ENCODE peak calls at places on chromosomes 7 and 10, in nine cellular contexts. P is neural progenitor cell, B is cardiac fibroblast, R is tibial artery, Y is fibroblast of mammary gland, A is fibroblast of lung, U is progenitor cell of endocrine pancreas, Z is lower lobe of right lung, S is osteoblast. D is an unnamed sample.

GRCh38 chr7:25976630-25977029 is 175.4 kb upstream of the NFE2L3 start:
- DNase-seq in P (no peak), B (no peak), R (no peak), Y (no peak), A (no peak), U (no peak), Z (no peak), S (no peak), D (no peak)

GRCh38 chr10:73097305-73097670 is 622 bp upstream of the P4HA1 start:
- DNase-seq in P (no peak), B (no peak), R (no peak), Y (no peak), A (no peak), U (no peak), Z (no peak), S (no peak), D (no peak)

GRCh38 chr7:80014507-80014906 is 120.1 kb upstream of the GNAI1 start:
- DNase-seq in P (peak; percentile 6), B (peak; percentile 59), R (no peak), Y (peak; percentile 84), A (peak; percentile 70), U (no peak), Z (no peak), S (no peak), D (no peak)

GRCh38 chr10:6050801-6051445 is 11.2 kb downstream of the IL2RA start:
- DNase-seq in P (no peak), B (peak; percentile 68), R (peak; percentile 69), Y (peak; percentile 65), A (peak; percentile 71), U (no peak), Z (peak; percentile 74), S (peak; percentile 68), D (peak; percentile 34)

GRCh38 chr10:2019281-2019680 is 282.0 kb upstream of the ADARB2 start:
- DNase-seq in P (no peak), B (no peak), R (no peak), Y (no peak), A (no peak), U (no peak), Z (no peak), S (no peak), D (no peak)

GRCh38 chr7:54141565-54141964 is 400.6 kb upstream of the VSTM2A start:
- DNase-seq in P (no peak), B (no peak), R (no peak), Y (no peak), A (no peak), U (no peak), Z (no peak), S (no peak), D (no peak)

GRCh38 chr10:122669842-122670241 is 29.8 kb downstream of the C10orf120 start:
- DNase-seq in P (peak; percentile 28), B (no peak), R (no peak), Y (no peak), A (no peak), U (no peak), Z (no peak), S (no peak), D (no peak)

GRCh38 chr10:78763651-78764395 is 304.9 kb upstream of the ZMIZ1 start:
- DNase-seq in P (no peak), B (no peak), R (no peak), Y (no peak), A (peak; percentile 22), U (no peak), Z (no peak), S (peak; percentile 71), D (no peak)

GRCh38 chr7:7567898-7568531 is 1.3 kb downstream of the MIOS start:
- DNase-seq in P (no peak), B (no peak), R (no peak), Y (no peak), A (no peak), U (no peak), Z (no peak), S (peak; percentile 52), D (no peak)

GRCh38 chr10:95782274-95782830 is 26.4 kb downstream of the ENTPD1 start:
- DNase-seq in P (no peak), B (no peak), R (no peak), Y (no peak), A (no peak), U (no peak), Z (no peak), S (no peak), D (no peak)

GRCh38 chr7:56810466-56810865 is 321.8 kb downstream of the ZNF479 start:
- DNase-seq in P (no peak), B (no peak), R (no peak), Y (no peak), A (no peak), U (no peak), Z (no peak), S (no peak), D (no peak)

GRCh38 chr7:56811081-56811480 is 321.2 kb downstream of the ZNF479 start:
- DNase-seq in P (no peak), B (no peak), R (no peak), Y (no peak), A (no peak), U (no peak), Z (no peak), S (peak; percentile 37), D (no peak)
- TF ChIP-seq CTCF in P (no peak), B (no peak), R (no peak), Y (no peak), A (no peak), U (no peak), Z (no peak), S (no peak), D (no peak)

DNA sequence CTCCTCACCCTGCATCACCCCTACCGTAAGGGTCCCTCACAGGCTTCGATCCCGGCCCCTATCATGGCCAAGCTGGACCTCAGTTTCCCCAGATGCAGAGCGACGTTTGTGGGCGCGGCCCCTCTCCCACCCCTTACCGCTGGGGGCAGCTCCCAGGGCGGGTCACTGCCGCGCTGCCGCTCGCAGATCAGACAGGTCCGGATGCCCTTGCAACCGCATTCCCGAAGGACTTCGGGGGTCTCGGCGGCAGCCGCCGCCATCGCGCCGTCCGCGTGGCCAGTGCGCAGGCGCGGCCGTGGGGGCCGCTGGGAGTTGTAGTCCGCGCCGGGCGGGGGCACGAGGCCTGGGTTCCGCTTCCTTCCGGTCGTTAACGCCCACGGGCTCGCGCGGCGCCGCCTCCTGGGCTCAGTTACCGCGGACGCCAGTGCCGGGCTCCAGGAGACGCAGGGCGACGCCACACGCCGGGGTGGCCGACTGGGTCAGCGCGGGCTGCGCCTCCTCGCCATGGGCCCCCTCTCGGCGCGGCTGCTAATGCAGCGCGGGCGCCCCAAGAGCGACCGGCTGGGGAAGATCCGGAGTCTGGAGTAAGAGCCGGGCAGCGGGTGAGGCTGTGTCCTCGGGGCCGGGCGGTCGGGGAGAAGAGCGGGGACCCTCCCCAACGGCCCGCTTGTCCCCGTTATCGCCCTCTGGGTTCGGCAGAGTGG is at the start of the genes ALKBH4 and LRWD1:
- DNase-seq in P (peak; percentile 96), B (peak; percentile 94), R (peak; percentile 92), Y (peak; percentile 86), A (peak; percentile 87), U (peak; percentile 92), Z (peak; percentile 98), S (peak; percentile 100), D (peak; percentile 87)
- TF ChIP-seq CTCF in P (peak; percentile 33), B (no peak), R (no peak), Y (no peak), A (peak; percentile 1), U (peak; percentile 34), Z (peak; percentile 17), S (no peak), D (peak; percentile 47)

GRCh38 chr10:31321396-31321941 is 2.5 kb downstream of the ZEB1 start:
- DNase-seq in P (peak; percentile 11), B (peak; percentile 31), R (no peak), Y (peak; percentile 27), A (peak; percentile 35), U (no peak), Z (no peak), S (no peak), D (no peak)

GRCh38 chr10:31320598-31321211 is 1.7 kb downstream of the ZEB1 start:
- DNase-seq in P (peak; percentile 70), B (peak; percentile 63), R (peak; percentile 67), Y (peak; percentile 48), A (peak; percentile 55), U (no peak), Z (no peak), S (peak; percentile 85), D (peak; percentile 17)

GRCh38 chr10:31318854-31319601 is at the start of gene ZEB1:
- DNase-seq in P (peak; percentile 97), B (peak; percentile 96), R (peak; percentile 91), Y (peak; percentile 92), A (peak; percentile 94), U (peak; percentile 75), Z (peak; percentile 86), S (peak; percentile 91), D (peak; percentile 84)

GRCh38 chr10:31319602-31320178 is 674 bp downstream of the ZEB1 start:
- DNase-seq in P (peak; percentile 75), B (peak; percentile 17), R (no peak), Y (no peak), A (no peak), U (no peak), Z (no peak), S (peak; percentile 58), D (no peak)

DNA sequence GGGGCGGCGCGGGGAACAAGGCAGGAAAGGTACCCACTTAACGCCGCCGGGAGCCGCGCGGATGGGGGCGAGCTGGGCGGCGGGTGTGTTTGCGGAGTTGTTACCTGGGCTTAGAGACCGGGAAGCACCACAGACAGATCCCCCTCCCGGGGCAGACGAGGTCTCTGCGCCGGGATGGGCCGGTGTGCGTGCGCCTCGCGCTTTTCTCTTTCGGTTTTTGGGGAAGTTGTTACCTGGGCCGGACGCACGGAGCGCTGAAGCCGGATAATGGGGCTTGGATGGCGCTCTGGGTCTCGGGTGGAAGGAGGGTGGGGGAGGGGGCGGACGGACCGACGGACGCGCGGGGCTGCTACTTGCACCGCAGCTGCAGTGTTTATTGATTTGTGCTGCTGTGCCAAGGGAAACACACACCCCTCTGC is 1.2 kb downstream of the ZEB1 start:
- DNase-seq in P (peak; percentile 63), B (peak; percentile 53), R (peak; percentile 21), Y (no peak), A (peak; percentile 66), U (peak; percentile 12), Z (peak; percentile 60), S (peak; percentile 80), D (no peak)
- TF ChIP-seq CTCF in P (no peak), B (no peak), R (no peak), Y (no peak), A (no peak), U (no peak), Z (no peak), S (no peak), D (no peak)

GRCh38 chr7:22729180-22729579 is 2.2 kb downstream of the IL6 start:
- DNase-seq in P (no peak), B (peak; percentile 31), R (no peak), Y (no peak), A (no peak), U (no peak), Z (no peak), S (no peak), D (no peak)

GRCh38 chr7:22730921-22731654 is 4.1 kb downstream of the IL6 start:
- DNase-seq in P (no peak), B (peak; percentile 63), R (no peak), Y (peak; percentile 72), A (peak; percentile 77), U (no peak), Z (no peak), S (peak; percentile 66), D (peak; percentile 95)

GRCh38 chr7:22731781-22732180 is 4.8 kb downstream of the IL6 start:
- DNase-seq in P (no peak), B (peak; percentile 9), R (no peak), Y (no peak), A (no peak), U (no peak), Z (no peak), S (no peak), D (no peak)

GRCh38 chr7:22733761-22734160 is 6.8 kb downstream of the IL6 start:
- DNase-seq in P (no peak), B (no peak), R (no peak), Y (no peak), A (no peak), U (no peak), Z (no peak), S (no peak), D (no peak)

GRCh38 chr7:22732556-22733126 is 5.6 kb downstream of the IL6 start:
- DNase-seq in P (no peak), B (peak; percentile 55), R (no peak), Y (peak; percentile 38), A (peak; percentile 28), U (no peak), Z (no peak), S (no peak), D (peak; percentile 42)
- TF ChIP-seq CTCF in P (peak; percentile 15), B (peak; percentile 34), R (no peak), Y (peak; percentile 30), A (peak; percentile 25), U (peak; percentile 33), Z (peak; percentile 18), S (peak; percentile 34), D (peak; percentile 68)